ENCODE peak calls at places on chromosomes 6 and 20, in four cellular contexts. One of them, this sample, is unnamed.

GRCh38 chr6:18654821-18655220 is 267.7 kb downstream of the RNF144B start:
- DNase-seq in kidney: no peak
- DNase-seq in choroid plexus epithelial cell: no peak
- DNase-seq in fibroblast of mammary gland: no peak
- DNase-seq in this sample: no peak

GRCh38 chr6:52937908-52938307 is 28.4 kb upstream of the GSTA3 start:
- DNase-seq in kidney: no peak
- DNase-seq in fibroblast of mammary gland: peak
- DNase-seq in choroid plexus epithelial cell: no peak
- DNase-seq in this sample: peak

GRCh38 chr6:34150766-34151165 is 4.9 kb upstream of the GRM4 start:
- DNase-seq in fibroblast of mammary gland: no peak
- DNase-seq in choroid plexus epithelial cell: no peak
- DNase-seq in kidney: peak
- DNase-seq in this sample: no peak

GRCh38 chr6:158409451-158409850 is 97.2 kb downstream of the TULP4 start:
- DNase-seq in fibroblast of mammary gland: peak
- DNase-seq in kidney: no peak
- DNase-seq in choroid plexus epithelial cell: peak
- DNase-seq in this sample: peak

GRCh38 chr6:75489025-75489424 is 4.6 kb downstream of the FILIP1 start:
- DNase-seq in fibroblast of mammary gland: no peak
- DNase-seq in kidney: no peak
- DNase-seq in choroid plexus epithelial cell: peak
- DNase-seq in this sample: peak

GRCh38 chr20:57716202-57716601 is 6.4 kb upstream of the PMEPA1 start:
- DNase-seq in choroid plexus epithelial cell: peak
- DNase-seq in kidney: no peak
- DNase-seq in fibroblast of mammary gland: peak
- DNase-seq in this sample: peak

GRCh38 chr6:39493174-39493573 is 170.7 kb upstream of the KCNK16 start:
- DNase-seq in kidney: no peak
- DNase-seq in choroid plexus epithelial cell: peak
- DNase-seq in fibroblast of mammary gland: no peak
- DNase-seq in this sample: peak

GRCh38 chr6:170137911-170138910 is 152.7 kb downstream of the DLL1 start:
- DNase-seq in fibroblast of mammary gland: no peak
- DNase-seq in kidney: peak
- DNase-seq in choroid plexus epithelial cell: no peak
- DNase-seq in this sample: no peak

GRCh38 chr20:43959079-43959919 is 44.6 kb downstream of the TOX2 start:
- DNase-seq in kidney: no peak
- DNase-seq in choroid plexus epithelial cell: no peak
- DNase-seq in fibroblast of mammary gland: peak
- DNase-seq in this sample: no peak

GRCh38 chr6:154751020-154751800 is 18.0 kb downstream of the SCAF8 start:
- DNase-seq in fibroblast of mammary gland: no peak
- DNase-seq in choroid plexus epithelial cell: no peak
- DNase-seq in kidney: no peak
- DNase-seq in this sample: no peak

GRCh38 chr6:99822741-99823512 is 171.1 kb downstream of the MCHR2 start:
- DNase-seq in fibroblast of mammary gland: peak
- DNase-seq in kidney: no peak
- DNase-seq in choroid plexus epithelial cell: peak
- DNase-seq in this sample: peak

GRCh38 chr6:155327326-155328073 is 13.2 kb upstream of the TFB1M start:
- DNase-seq in choroid plexus epithelial cell: peak
- DNase-seq in fibroblast of mammary gland: peak
- DNase-seq in kidney: no peak
- DNase-seq in this sample: peak

GRCh38 chr6:31158863-31159855 is 770 bp downstream of the TCF19 start:
- DNase-seq in kidney: no peak
- DNase-seq in choroid plexus epithelial cell: no peak
- DNase-seq in fibroblast of mammary gland: peak
- DNase-seq in this sample: peak

GRCh38 chr20:46433051-46433450 is 26.6 kb upstream of the ELMO2 start:
- DNase-seq in fibroblast of mammary gland: peak
- DNase-seq in choroid plexus epithelial cell: no peak
- DNase-seq in kidney: no peak
- DNase-seq in this sample: no peak

GRCh38 chr6:95280690-95281273 is 296.6 kb upstream of the MANEA start:
- DNase-seq in kidney: no peak
- DNase-seq in choroid plexus epithelial cell: peak
- DNase-seq in fibroblast of mammary gland: peak
- DNase-seq in this sample: peak

GRCh38 chr20:38633577-38634093 is 32.0 kb downstream of the ARHGAP40 start:
- DNase-seq in kidney: no peak
- DNase-seq in choroid plexus epithelial cell: peak
- DNase-seq in fibroblast of mammary gland: peak
- DNase-seq in this sample: peak

DNA sequence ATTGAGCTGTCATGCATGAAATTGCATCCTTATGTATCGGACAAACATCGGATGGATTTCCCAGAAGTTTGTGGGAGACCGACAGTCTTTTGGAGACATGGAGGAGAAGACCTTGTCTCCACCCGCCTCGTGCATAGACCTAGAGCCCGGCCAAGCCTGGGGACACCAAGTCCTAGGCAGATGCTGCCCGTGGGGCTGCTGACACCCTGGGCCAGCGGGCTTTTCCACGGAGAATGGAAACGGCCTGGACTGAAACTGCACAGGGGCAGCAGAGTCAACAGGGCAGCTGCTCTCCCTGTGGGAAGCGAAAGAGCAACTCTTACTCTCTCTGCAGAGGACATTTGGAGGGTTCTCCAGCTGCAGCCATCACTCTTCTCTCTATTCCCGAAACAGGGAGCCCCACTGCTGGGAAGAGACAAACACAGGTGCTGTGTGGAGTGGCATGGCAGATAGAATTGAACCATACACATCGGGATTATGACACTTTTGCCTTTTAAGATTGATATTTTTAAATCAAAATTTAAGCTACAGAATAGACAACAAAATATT is 401.2 kb downstream of the THBS2 start:
- DNase-seq in kidney: peak
- DNase-seq in fibroblast of mammary gland: no peak
- DNase-seq in choroid plexus epithelial cell: no peak
- DNase-seq in this sample: no peak
- H3K4me3 ChIP-seq in kidney: no peak
- H3K4me3 ChIP-seq in fibroblast of mammary gland: peak
- H3K4me3 ChIP-seq in choroid plexus epithelial cell: peak
- H3K4me3 ChIP-seq in this sample: peak

GRCh38 chr20:37201827-37202162 is 22.4 kb upstream of the MROH8 start:
- DNase-seq in choroid plexus epithelial cell: no peak
- DNase-seq in kidney: no peak
- DNase-seq in fibroblast of mammary gland: no peak
- DNase-seq in this sample: no peak

GRCh38 chr20:37200926-37201826 is 21.8 kb upstream of the MROH8 start:
- DNase-seq in kidney: no peak
- DNase-seq in fibroblast of mammary gland: peak
- DNase-seq in choroid plexus epithelial cell: peak
- DNase-seq in this sample: no peak

GRCh38 chr20:37204056-37204455 is 24.7 kb upstream of the MROH8 start:
- DNase-seq in fibroblast of mammary gland: no peak
- DNase-seq in kidney: no peak
- DNase-seq in choroid plexus epithelial cell: no peak
- DNase-seq in this sample: no peak

GRCh38 chr20:37200376-37200775 is 21.0 kb upstream of the MROH8 start:
- DNase-seq in kidney: no peak
- DNase-seq in choroid plexus epithelial cell: no peak
- DNase-seq in fibroblast of mammary gland: no peak
- DNase-seq in this sample: no peak

GRCh38 chr20:37202267-37202943 is 23.1 kb upstream of the MROH8 start:
- DNase-seq in choroid plexus epithelial cell: peak
- DNase-seq in fibroblast of mammary gland: peak
- DNase-seq in kidney: no peak
- DNase-seq in this sample: peak
- TF ChIP-seq CTCF in choroid plexus epithelial cell: peak
- TF ChIP-seq CTCF in fibroblast of mammary gland: peak
- TF ChIP-seq CTCF in kidney: peak
- TF ChIP-seq CTCF in this sample: peak

DNA sequence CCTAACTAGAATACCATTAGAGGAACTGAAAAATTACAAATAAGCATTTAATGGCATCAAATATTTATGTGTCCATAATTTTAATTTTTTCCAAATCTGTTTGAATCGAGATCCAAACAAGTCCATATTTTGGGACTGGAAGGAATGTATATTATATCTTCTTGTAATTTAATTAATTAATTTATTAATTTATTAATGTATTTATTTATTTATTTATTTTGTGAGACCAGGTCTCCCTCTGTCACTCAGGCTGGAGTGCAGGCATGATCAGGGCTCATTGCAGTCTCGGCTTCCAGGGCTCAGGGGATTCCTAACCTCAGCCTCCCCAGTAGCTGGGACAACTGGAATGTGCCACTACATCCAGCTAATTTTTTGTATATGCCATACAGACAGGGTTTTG is 453.6 kb downstream of the PRKN start:
- DNase-seq in kidney: no peak
- DNase-seq in fibroblast of mammary gland: no peak
- DNase-seq in choroid plexus epithelial cell: no peak
- DNase-seq in this sample: no peak
- H3K4me3 ChIP-seq in kidney: no peak
- H3K4me3 ChIP-seq in fibroblast of mammary gland: no peak
- H3K4me3 ChIP-seq in choroid plexus epithelial cell: no peak
- H3K4me3 ChIP-seq in this sample: no peak

DNA sequence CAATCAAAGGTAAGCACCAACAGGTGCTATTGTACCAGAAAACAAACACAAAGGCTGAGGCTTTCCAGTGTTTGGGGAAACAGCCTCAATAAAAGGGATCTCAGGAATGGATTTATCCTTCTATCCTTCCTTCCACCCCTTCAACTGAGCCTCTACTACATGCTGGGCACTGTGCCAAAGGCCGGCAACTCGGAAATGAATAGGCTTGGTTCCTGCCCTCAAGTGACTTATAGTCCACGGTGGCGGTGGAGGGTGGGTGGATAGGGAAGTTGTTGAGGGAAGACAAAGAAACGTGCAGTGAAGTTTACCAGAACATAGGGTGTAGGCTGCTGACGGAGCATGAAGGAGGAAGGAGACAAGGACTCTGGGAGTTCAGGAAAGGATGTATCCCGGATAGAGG is 73.4 kb upstream of the TAB2 start:
- DNase-seq in fibroblast of mammary gland: no peak
- DNase-seq in kidney: no peak
- DNase-seq in choroid plexus epithelial cell: no peak
- DNase-seq in this sample: no peak
- TF ChIP-seq CTCF in fibroblast of mammary gland: no peak
- TF ChIP-seq CTCF in kidney: no peak
- TF ChIP-seq CTCF in choroid plexus epithelial cell: no peak
- TF ChIP-seq CTCF in this sample: no peak

DNA sequence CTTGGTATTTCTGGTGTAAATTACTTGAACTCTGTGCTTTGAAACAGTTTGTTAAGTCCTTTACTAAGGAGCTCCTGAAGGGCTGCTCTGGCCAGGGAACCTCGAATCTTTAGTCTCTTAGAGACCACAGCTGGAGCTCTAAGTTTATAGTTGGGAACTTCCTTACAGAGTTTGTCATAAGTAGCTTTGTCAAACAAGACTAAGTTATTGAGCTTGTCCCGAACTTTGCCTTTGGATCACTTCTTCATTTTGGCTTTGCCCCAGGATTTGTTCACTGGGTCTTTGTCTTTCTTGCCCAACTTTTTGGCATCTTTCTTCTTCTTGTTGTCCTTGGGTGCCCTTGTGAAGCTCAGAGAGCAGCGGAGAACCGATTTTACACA is 64.8 kb downstream of the FAM50B start:
- DNase-seq in fibroblast of mammary gland: no peak
- DNase-seq in kidney: no peak
- DNase-seq in choroid plexus epithelial cell: no peak
- DNase-seq in this sample: peak
- H3K4me3 ChIP-seq in fibroblast of mammary gland: no peak
- H3K4me3 ChIP-seq in kidney: no peak
- H3K4me3 ChIP-seq in choroid plexus epithelial cell: no peak
- H3K4me3 ChIP-seq in this sample: no peak